ENCODE peak calls at places on chromosomes 7 and 10, in eight cellular contexts. K, N, D, T, W, A, H and F are unnamed samples.

GRCh38 chr7:117818241-117818640 is 55.0 kb downstream of the CTTNBP2 start:
- DNase-seq in A (no peak), T (no peak), H (no peak), K (no peak), D (no peak), W (no peak), N (no peak), F (no peak)

GRCh38 chr7:101815826-101816488 is 1.5 kb upstream of the CUX1 start:
- DNase-seq in A (peak; percentile 79), T (peak; percentile 79), H (peak; percentile 71), N (peak; percentile 81), W (peak; percentile 73), D (peak; percentile 80), K (peak; percentile 87), F (peak; percentile 84)

GRCh38 chr7:43650457-43651052 is 67.6 kb downstream of the STK17A start:
- DNase-seq in N (no peak), D (no peak), T (no peak), K (no peak), W (no peak), A (peak; percentile 92), H (no peak), F (peak; percentile 81)

GRCh38 chr10:120098242-120098930 is 205.9 kb downstream of the SEC23IP start:
- DNase-seq in A (no peak), W (no peak), H (no peak), N (no peak), D (no peak), T (no peak), K (no peak), F (no peak)

GRCh38 chr7:122885583-122886356 is 490 bp downstream of the CADPS2 start:
- DNase-seq in K (peak; percentile 63), W (no peak), D (peak; percentile 45), H (peak; percentile 54), N (peak; percentile 72), A (no peak), T (peak; percentile 37), F (peak; percentile 50)

GRCh38 chr10:45488365-45488764 is 114.3 kb downstream of the ALOX5 start:
- DNase-seq in H (no peak), D (no peak), K (no peak), T (no peak), N (no peak), A (no peak), W (no peak), F (no peak)

GRCh38 chr10:121880842-121881423 is 46.9 kb downstream of the ATE1 start:
- DNase-seq in H (no peak), N (no peak), T (no peak), D (no peak), A (no peak), W (peak; percentile 34), K (no peak), F (no peak)

GRCh38 chr7:129690701-129691100 is 79.2 kb downstream of the NRF1 start:
- DNase-seq in A (peak; percentile 27), H (no peak), D (no peak), K (no peak), W (no peak), T (no peak), N (no peak), F (no peak)

GRCh38 chr10:79374312-79375191 is 27.3 kb downstream of the PPIF start:
- DNase-seq in H (peak; percentile 87), T (peak; percentile 89), A (peak; percentile 67), D (peak; percentile 80), N (no peak), K (peak; percentile 90), W (no peak), F (peak; percentile 67)

GRCh38 chr10:15504101-15504840 is 133.2 kb upstream of the FAM171A1 start:
- DNase-seq in K (no peak), H (no peak), D (no peak), W (no peak), A (no peak), T (no peak), N (no peak), F (no peak)

GRCh38 chr7:4769753-4770152 is 5.7 kb upstream of the AP5Z1 start:
- DNase-seq in H (no peak), K (no peak), T (peak; percentile 39), A (peak; percentile 11), W (no peak), D (no peak), N (no peak), F (no peak)

GRCh38 chr7:158740657-158741293 is 36.2 kb upstream of the NCAPG2 start:
- DNase-seq in H (peak; percentile 58), T (no peak), D (no peak), A (peak; percentile 95), K (no peak), W (no peak), N (no peak), F (no peak)

GRCh38 chr7:99791021-99791420 is 7.0 kb upstream of the CYP3A4 start:
- DNase-seq in W (no peak), N (no peak), H (no peak), T (no peak), D (no peak), A (peak; percentile 17), K (no peak), F (no peak)

GRCh38 chr10:7811000-7811399 is 7.3 kb upstream of the TAF3 start:
- DNase-seq in T (no peak), W (no peak), N (no peak), K (no peak), H (no peak), D (no peak), A (no peak), F (no peak)

GRCh38 chr7:18706648-18707047 is 211.1 kb downstream of the HDAC9 start:
- DNase-seq in H (no peak), K (no peak), N (no peak), W (no peak), A (no peak), T (no peak), D (no peak), F (no peak)

GRCh38 chr7:24573554-24574338 is 494 bp downstream of the PALS2 start:
- DNase-seq in A (peak; percentile 50), H (peak; percentile 60), D (peak; percentile 42), N (peak; percentile 73), W (no peak), K (peak; percentile 67), T (peak; percentile 42), F (peak; percentile 67)

GRCh38 chr7:134865001-134865845 is 85.8 kb downstream of the CALD1 start:
- DNase-seq in A (peak; percentile 76), W (no peak), K (no peak), D (no peak), N (no peak), T (no peak), H (no peak), F (no peak)

GRCh38 chr7:135147899-135148721 is at the start of gene TMEM140:
- DNase-seq in N (no peak), D (no peak), H (no peak), T (peak; percentile 64), K (peak; percentile 77), W (no peak), A (peak; percentile 64), F (peak; percentile 85)

GRCh38 chr10:110495731-110496552 is 1.8 kb upstream of the DUSP5 start:
- DNase-seq in T (peak; percentile 29), W (no peak), N (no peak), D (peak; percentile 39), K (peak; percentile 56), H (no peak), A (peak; percentile 93), F (peak; percentile 60)

GRCh38 chr10:110496553-110497437 is 912 bp upstream of the DUSP5 start:
- DNase-seq in A (no peak), K (no peak), T (no peak), D (no peak), W (no peak), H (no peak), N (no peak), F (no peak)

GRCh38 chr10:110492069-110492782 is 5.5 kb upstream of the DUSP5 start:
- DNase-seq in T (no peak), K (no peak), A (no peak), D (no peak), W (no peak), N (no peak), H (no peak), F (no peak)

GRCh38 chr10:110493832-110494426 is 3.8 kb upstream of the DUSP5 start:
- DNase-seq in H (no peak), D (no peak), K (no peak), T (no peak), A (peak; percentile 42), N (no peak), W (no peak), F (no peak)

GRCh38 chr10:110494532-110494931 is 3.2 kb upstream of the DUSP5 start:
- DNase-seq in A (peak; percentile 49), N (no peak), H (no peak), T (no peak), D (no peak), W (no peak), K (no peak), F (no peak)
- H3K27ac ChIP-seq in A (no peak overlapping the region), N (no peak overlapping the region), H (no peak overlapping the region), T (no peak overlapping the region), D (no peak overlapping the region), W (no peak overlapping the region), K (no peak overlapping the region), F (no peak overlapping the region)

GRCh38 chr7:116541951-116542350 is 17.1 kb downstream of the CAV1 start:
- DNase-seq in H (no peak), N (no peak), D (no peak), K (no peak), W (no peak), T (no peak), A (no peak), F (no peak)
- TF ChIP-seq CTCF in H (no peak), N (no peak), D (no peak), K (no peak), W (no peak), T (no peak), A (no peak), F (no peak)

DNA sequence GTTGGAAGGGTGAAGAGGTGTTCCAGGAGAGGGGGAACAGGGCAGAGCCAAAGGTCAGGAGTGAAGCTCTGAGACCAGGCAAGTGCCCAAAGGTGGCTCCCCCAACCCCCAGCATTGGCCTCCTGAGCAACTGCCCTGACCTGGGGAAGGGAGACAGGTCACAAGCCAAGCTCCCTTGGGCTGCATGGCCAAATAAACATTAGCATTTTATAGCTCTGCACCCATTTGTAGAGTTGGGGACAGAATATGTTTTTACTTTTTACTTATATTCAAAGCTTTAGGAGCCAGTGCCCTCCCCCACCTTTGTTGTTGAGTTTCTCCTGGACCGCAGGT is 4.0 kb downstream of the UNC5B start:
- DNase-seq in T (peak; percentile 18), A (no peak), H (no peak), K (no peak), D (no peak), W (no peak), N (peak; percentile 38), F (peak; percentile 28)
- H3K4me3 ChIP-seq in T (no peak overlapping the region), A (no peak overlapping the region), H (no peak overlapping the region), K (peak overlapping the region; percentile 75), D (peak overlapping the region; percentile 70), W (no peak overlapping the region), N (peak overlapping the region; percentile 77), F (no peak overlapping the region)

DNA sequence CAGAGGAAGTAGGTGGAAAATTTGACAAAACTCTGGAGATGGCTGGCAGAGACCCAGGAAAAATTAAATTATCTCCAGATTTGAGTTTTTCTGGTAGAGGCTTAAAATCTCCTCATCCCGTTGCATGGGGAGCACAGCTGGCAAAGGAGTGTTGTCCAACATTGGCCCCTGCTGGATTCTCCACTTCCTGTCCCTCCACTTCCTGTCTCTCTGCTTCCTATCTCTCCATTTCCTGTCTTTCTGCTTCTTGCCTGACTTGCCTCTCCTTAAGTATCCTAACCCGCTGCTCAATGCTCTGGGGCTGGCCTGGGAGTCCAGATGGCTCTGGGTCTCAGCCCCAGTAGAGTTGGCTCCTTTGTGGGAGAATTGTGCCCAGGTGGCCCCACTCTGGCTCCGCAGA is 65.8 kb upstream of the EMX2 start:
- DNase-seq in N (no peak), H (no peak), K (peak; percentile 70), A (no peak), W (no peak), D (no peak), T (no peak), F (no peak)
- H3K27ac ChIP-seq in N (no peak overlapping the region), H (no peak overlapping the region), K (no peak overlapping the region), A (no peak overlapping the region), W (no peak overlapping the region), D (peak overlapping the region; percentile 55), T (peak overlapping the region; percentile 34), F (no peak overlapping the region)